ENCODE peak calls at places on chromosomes 11 and 22, in ten cellular contexts. N, R, J, X, P, W, S, K, G and H are unnamed samples.

GRCh38 chr11:130096823-130097222 is 27.1 kb downstream of the APLP2 start:
- DNase-seq in N (no peak), R (no peak), J (no peak), X (no peak), P (no peak), W (no peak), S (no peak), K (no peak), G (no peak), H (no peak)

GRCh38 chr11:14803846-14804245 is 88.2 kb downstream of the CYP2R1 start:
- DNase-seq in N (no peak), R (no peak), J (no peak), X (no peak), P (no peak), W (no peak), S (no peak), K (no peak), G (no peak), H (no peak)

GRCh38 chr22:50581950-50582561 is 593 bp downstream of the CHKB start:
- DNase-seq in N (no peak), R (no peak), J (peak), X (no peak), P (peak), W (no peak), S (peak), K (no peak), G (no peak), H (no peak)

GRCh38 chr11:129141748-129142475 is 50.2 kb downstream of the ARHGAP32 start:
- DNase-seq in N (no peak), R (no peak), J (no peak), X (no peak), P (no peak), W (no peak), S (peak), K (no peak), G (no peak), H (no peak)

GRCh38 chr22:45460288-45461109 is 42.2 kb upstream of the FBLN1 start:
- DNase-seq in N (peak), R (no peak), J (no peak), X (no peak), P (no peak), W (no peak), S (peak), K (no peak), G (peak), H (no peak)

GRCh38 chr22:24683671-24684070 is 80.7 kb downstream of the GGT1 start:
- DNase-seq in N (no peak), R (no peak), J (no peak), X (no peak), P (no peak), W (no peak), S (peak), K (no peak), G (no peak), H (no peak)

GRCh38 chr11:72114570-72114969 is 2.1 kb upstream of the ANAPC15 start:
- DNase-seq in N (no peak), R (no peak), J (no peak), X (no peak), P (no peak), W (no peak), S (no peak), K (no peak), G (no peak), H (no peak)

GRCh38 chr22:18145676-18146388 is 4.1 kb upstream of the USP18 start:
- DNase-seq in N (no peak), R (no peak), J (no peak), X (no peak), P (no peak), W (no peak), S (no peak), K (no peak), G (no peak), H (no peak)

GRCh38 chr11:59865031-59865430 is 1.3 kb downstream of the TCN1 start:
- DNase-seq in N (no peak), R (no peak), J (no peak), X (no peak), P (no peak), W (no peak), S (peak), K (no peak), G (no peak), H (no peak)

GRCh38 chr22:39207141-39208012 is 37.4 kb downstream of the PDGFB start:
- DNase-seq in N (peak), R (no peak), J (no peak), X (no peak), P (peak), W (peak), S (peak), K (no peak), G (no peak), H (no peak)